ENCODE peak calls at places on chromosomes 13 and 19, in five cellular contexts. One of them, this sample, is unnamed.

GRCh38 chr13:94033830-94034642 is 445.4 kb downstream of the DCT start:
- DNase-seq in spleen: no peak
- DNase-seq in mammary epithelial cell: no peak
- DNase-seq in ovary: no peak
- DNase-seq in fibroblast of the aortic adventitia: no peak
- DNase-seq in this sample: no peak

GRCh38 chr19:1387684-1388636 is 4.3 kb downstream of the NDUFS7 start:
- DNase-seq in spleen: no peak
- DNase-seq in mammary epithelial cell: no peak
- DNase-seq in ovary: no peak
- DNase-seq in fibroblast of the aortic adventitia: no peak
- DNase-seq in this sample: no peak

GRCh38 chr13:37194428-37194861 is 89.0 kb upstream of the CSNK1A1L start:
- DNase-seq in spleen: no peak
- DNase-seq in mammary epithelial cell: peak; percentile 88
- DNase-seq in ovary: no peak
- DNase-seq in fibroblast of the aortic adventitia: peak; percentile 77
- DNase-seq in this sample: peak; percentile 49

GRCh38 chr13:106680796-106681482 is 113.0 kb upstream of the ARGLU1 start:
- DNase-seq in spleen: no peak
- DNase-seq in mammary epithelial cell: no peak
- DNase-seq in ovary: no peak
- DNase-seq in fibroblast of the aortic adventitia: no peak
- DNase-seq in this sample: no peak

GRCh38 chr13:99214691-99215090 is 14.0 kb downstream of the UBAC2 start:
- DNase-seq in spleen: no peak
- DNase-seq in mammary epithelial cell: no peak
- DNase-seq in ovary: no peak
- DNase-seq in fibroblast of the aortic adventitia: no peak
- DNase-seq in this sample: no peak

GRCh38 chr13:36193151-36193855 is 21.1 kb downstream of the SOHLH2 start:
- DNase-seq in spleen: no peak
- DNase-seq in mammary epithelial cell: peak; percentile 71
- DNase-seq in ovary: no peak
- DNase-seq in fibroblast of the aortic adventitia: peak; percentile 40
- DNase-seq in this sample: peak; percentile 70

GRCh38 chr13:36332986-36333385 is 13.2 kb downstream of the SPART start:
- DNase-seq in spleen: no peak
- DNase-seq in mammary epithelial cell: peak; percentile 38
- DNase-seq in ovary: no peak
- DNase-seq in fibroblast of the aortic adventitia: peak; percentile 43
- DNase-seq in this sample: no peak

GRCh38 chr19:28656644-28657043 is 556.3 kb downstream of the UQCRFS1 start:
- DNase-seq in spleen: no peak
- DNase-seq in mammary epithelial cell: no peak
- DNase-seq in ovary: no peak
- DNase-seq in fibroblast of the aortic adventitia: no peak
- DNase-seq in this sample: no peak

GRCh38 chr13:92849381-92849780 is 377.2 kb upstream of the GPC6 start:
- DNase-seq in spleen: no peak
- DNase-seq in mammary epithelial cell: no peak
- DNase-seq in ovary: no peak
- DNase-seq in fibroblast of the aortic adventitia: no peak
- DNase-seq in this sample: no peak

DNA sequence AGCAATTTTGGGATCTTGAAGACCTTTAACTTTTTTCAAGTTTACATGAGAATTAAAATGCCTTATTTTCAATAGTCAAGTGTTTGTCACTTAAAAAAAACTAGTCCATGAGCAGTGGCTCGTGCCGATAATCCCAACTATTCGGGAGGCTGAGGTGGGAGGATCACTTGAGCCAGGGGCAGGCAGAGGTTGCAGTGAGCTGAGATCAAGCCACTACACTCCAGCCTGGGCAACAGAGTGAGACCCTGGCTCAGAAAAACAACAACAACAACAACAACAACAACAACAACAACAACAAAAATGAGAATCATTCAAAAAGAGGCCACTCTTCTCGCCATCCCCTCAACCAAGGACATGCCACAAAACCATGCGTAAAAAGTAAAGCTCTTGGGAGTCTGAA is 5.7 kb downstream of the FOXO1 start:
- DNase-seq in spleen: no peak
- DNase-seq in mammary epithelial cell: no peak
- DNase-seq in ovary: no peak
- DNase-seq in fibroblast of the aortic adventitia: no peak
- DNase-seq in this sample: no peak
- H3K4me3 ChIP-seq in spleen: no peak overlapping the region
- H3K4me3 ChIP-seq in mammary epithelial cell: no peak overlapping the region
- H3K4me3 ChIP-seq in ovary: peak overlapping the region; percentile 3
- H3K4me3 ChIP-seq in fibroblast of the aortic adventitia: no peak overlapping the region
- H3K4me3 ChIP-seq in this sample: no peak overlapping the region

DNA sequence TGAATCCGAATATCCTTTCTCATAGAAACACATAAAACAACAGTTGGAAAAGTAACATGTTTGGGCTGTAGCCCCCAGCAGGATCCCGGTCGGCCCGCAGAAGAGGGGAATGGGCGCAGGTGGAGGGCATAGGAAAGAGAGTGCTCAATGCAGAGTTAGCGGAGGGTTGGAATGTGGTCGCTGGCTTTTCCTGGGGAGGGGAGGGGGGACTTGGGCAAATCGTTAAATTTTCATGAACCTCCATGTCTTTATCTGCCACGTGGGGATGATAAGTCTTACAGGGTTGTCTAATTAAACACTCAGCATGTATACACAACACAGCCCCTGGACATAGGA is 425 bp upstream of the SLC46A3 start:
- DNase-seq in spleen: no peak
- DNase-seq in mammary epithelial cell: no peak
- DNase-seq in ovary: no peak
- DNase-seq in fibroblast of the aortic adventitia: no peak
- DNase-seq in this sample: no peak
- H3K4me3 ChIP-seq in spleen: peak overlapping the region; percentile 89
- H3K4me3 ChIP-seq in mammary epithelial cell: peak overlapping the region; percentile 60
- H3K4me3 ChIP-seq in ovary: peak overlapping the region; percentile 80
- H3K4me3 ChIP-seq in fibroblast of the aortic adventitia: peak overlapping the region; percentile 78
- H3K4me3 ChIP-seq in this sample: peak overlapping the region; percentile 40

GRCh38 chr13:105087941-105088340 is 1447.5 kb downstream of the EFNB2 start:
- DNase-seq in spleen: no peak
- DNase-seq in mammary epithelial cell: no peak
- DNase-seq in ovary: no peak
- DNase-seq in fibroblast of the aortic adventitia: no peak
- DNase-seq in this sample: no peak

GRCh38 chr13:105090244-105090643 is 1445.2 kb downstream of the EFNB2 start:
- DNase-seq in spleen: no peak
- DNase-seq in mammary epithelial cell: no peak
- DNase-seq in ovary: no peak
- DNase-seq in fibroblast of the aortic adventitia: peak; percentile 31
- DNase-seq in this sample: peak; percentile 3

GRCh38 chr13:105083986-105084385 is 1451.5 kb downstream of the EFNB2 start:
- DNase-seq in spleen: no peak
- DNase-seq in mammary epithelial cell: no peak
- DNase-seq in ovary: no peak
- DNase-seq in fibroblast of the aortic adventitia: peak; percentile 6
- DNase-seq in this sample: no peak

GRCh38 chr13:105084931-105085330 is 1450.5 kb downstream of the EFNB2 start:
- DNase-seq in spleen: no peak
- DNase-seq in mammary epithelial cell: no peak
- DNase-seq in ovary: no peak
- DNase-seq in fibroblast of the aortic adventitia: no peak
- DNase-seq in this sample: no peak
- H3K4me3 ChIP-seq in spleen: no peak overlapping the region
- H3K4me3 ChIP-seq in mammary epithelial cell: no peak overlapping the region
- H3K4me3 ChIP-seq in ovary: no peak overlapping the region
- H3K4me3 ChIP-seq in fibroblast of the aortic adventitia: no peak overlapping the region
- H3K4me3 ChIP-seq in this sample: no peak overlapping the region

GRCh38 chr19:54282706-54283105 is 1.8 kb upstream of the LILRB2 start:
- DNase-seq in spleen: no peak
- DNase-seq in mammary epithelial cell: no peak
- DNase-seq in ovary: no peak
- DNase-seq in fibroblast of the aortic adventitia: no peak
- DNase-seq in this sample: no peak

GRCh38 chr19:54275951-54276350 is 5.0 kb downstream of the LILRB2 start:
- DNase-seq in spleen: no peak
- DNase-seq in mammary epithelial cell: no peak
- DNase-seq in ovary: no peak
- DNase-seq in fibroblast of the aortic adventitia: no peak
- DNase-seq in this sample: no peak

GRCh38 chr19:54279441-54279962 is 1.4 kb downstream of the LILRB2 start:
- DNase-seq in spleen: no peak
- DNase-seq in mammary epithelial cell: no peak
- DNase-seq in ovary: no peak
- DNase-seq in fibroblast of the aortic adventitia: no peak
- DNase-seq in this sample: no peak

DNA sequence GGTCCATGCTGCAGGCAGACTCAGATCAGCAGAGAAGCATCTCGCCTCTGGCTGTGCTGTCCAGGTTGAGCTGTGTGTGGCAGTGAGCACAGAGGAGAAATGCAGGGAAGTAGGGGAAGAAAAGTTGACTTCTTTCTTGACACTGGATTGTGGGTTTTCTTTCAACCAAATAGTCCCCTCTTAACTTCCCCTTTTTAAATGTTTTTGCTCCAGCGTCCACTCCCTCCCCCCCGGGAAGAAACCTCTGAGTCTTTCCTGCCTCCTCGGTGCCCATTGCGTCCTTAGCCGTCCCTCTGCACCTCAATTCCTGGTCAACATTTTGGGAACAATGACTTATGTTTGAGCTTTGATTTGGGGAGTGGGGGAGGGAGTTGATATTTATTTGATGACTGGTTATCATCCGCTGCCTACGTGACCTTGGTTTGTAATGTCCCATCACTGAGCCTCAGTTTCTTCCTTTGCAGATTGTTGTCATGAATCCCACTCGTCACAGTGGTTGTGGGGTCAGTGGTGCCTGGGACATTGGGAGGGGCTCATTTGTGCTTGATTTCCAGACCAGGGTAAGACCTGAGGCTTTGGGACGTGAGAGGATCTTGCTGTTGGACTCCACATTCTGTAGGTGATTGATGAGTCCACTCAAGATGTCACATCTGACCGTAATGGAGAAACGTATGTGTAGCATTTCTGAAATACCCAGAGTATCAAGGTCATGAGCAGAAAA is at the start of gene LILRB2:
- DNase-seq in spleen: no peak
- DNase-seq in mammary epithelial cell: no peak
- DNase-seq in ovary: no peak
- DNase-seq in fibroblast of the aortic adventitia: no peak
- DNase-seq in this sample: no peak
- H3K4me3 ChIP-seq in spleen: peak within 1 kb of the TSS; percentile 32
- H3K4me3 ChIP-seq in mammary epithelial cell: no peak within 1 kb of the TSS
- H3K4me3 ChIP-seq in ovary: no peak within 1 kb of the TSS
- H3K4me3 ChIP-seq in fibroblast of the aortic adventitia: no peak within 1 kb of the TSS
- H3K4me3 ChIP-seq in this sample: no peak within 1 kb of the TSS

GRCh38 chr19:35462476-35462953 is 14.5 kb downstream of the FFAR2 start:
- DNase-seq in spleen: no peak
- DNase-seq in mammary epithelial cell: no peak
- DNase-seq in ovary: no peak
- DNase-seq in fibroblast of the aortic adventitia: no peak
- DNase-seq in this sample: no peak
- H3K4me3 ChIP-seq in spleen: no peak overlapping the region
- H3K4me3 ChIP-seq in mammary epithelial cell: no peak overlapping the region
- H3K4me3 ChIP-seq in ovary: no peak overlapping the region
- H3K4me3 ChIP-seq in fibroblast of the aortic adventitia: no peak overlapping the region
- H3K4me3 ChIP-seq in this sample: no peak overlapping the region

DNA sequence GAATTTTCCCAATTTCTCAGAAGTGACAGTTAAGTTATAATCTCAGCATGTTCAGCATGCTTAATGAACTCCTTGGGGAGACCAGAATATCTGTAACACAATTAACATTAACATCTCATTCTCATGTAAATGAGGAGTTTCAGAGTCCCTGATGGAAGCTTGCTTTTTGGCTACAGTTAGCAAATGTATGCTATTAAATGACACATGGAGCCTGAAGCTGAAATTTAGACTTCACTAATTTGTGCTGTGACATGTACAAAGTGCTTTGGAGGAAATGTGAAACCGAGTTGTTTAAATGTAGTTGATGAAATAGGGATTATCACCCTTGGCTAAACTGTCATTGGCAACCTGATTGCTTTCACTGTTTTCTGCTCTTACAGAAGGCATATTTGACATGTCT is 2265.1 kb upstream of the PCDH20 start:
- DNase-seq in spleen: no peak
- DNase-seq in mammary epithelial cell: no peak
- DNase-seq in ovary: no peak
- DNase-seq in fibroblast of the aortic adventitia: no peak
- DNase-seq in this sample: no peak
- H3K4me3 ChIP-seq in spleen: no peak overlapping the region
- H3K4me3 ChIP-seq in mammary epithelial cell: no peak overlapping the region
- H3K4me3 ChIP-seq in ovary: no peak overlapping the region
- H3K4me3 ChIP-seq in fibroblast of the aortic adventitia: no peak overlapping the region
- H3K4me3 ChIP-seq in this sample: no peak overlapping the region

GRCh38 chr19:58217069-58217481 is 11.6 kb upstream of the ZNF544 start:
- DNase-seq in spleen: no peak
- DNase-seq in mammary epithelial cell: no peak
- DNase-seq in ovary: no peak
- DNase-seq in fibroblast of the aortic adventitia: no peak
- DNase-seq in this sample: no peak
- H3K4me3 ChIP-seq in spleen: no peak overlapping the region
- H3K4me3 ChIP-seq in mammary epithelial cell: no peak overlapping the region
- H3K4me3 ChIP-seq in ovary: no peak overlapping the region
- H3K4me3 ChIP-seq in fibroblast of the aortic adventitia: no peak overlapping the region
- H3K4me3 ChIP-seq in this sample: no peak overlapping the region